ENCODE peak calls at places on chromosomes 12 and 14, in seven cellular contexts. A, S, P, D, U, K and Q are unnamed samples.

GRCh38 chr14:51581017-51581881 is 70.5 kb upstream of the FRMD6 start:
- DNase-seq in A (no peak), S (no peak), P (no peak), D (no peak), U (no peak), K (no peak), Q (no peak)

GRCh38 chr14:89429206-89430091 is 12.4 kb upstream of the FOXN3 start:
- DNase-seq in A (no peak), S (no peak), P (no peak), D (no peak), U (peak), K (peak), Q (peak)

GRCh38 chr12:97960741-97961608 is 498.4 kb downstream of the RMST start:
- DNase-seq in A (no peak), S (peak), P (peak), D (peak), U (peak), K (no peak), Q (peak)

GRCh38 chr12:62562892-62563291 is 96.3 kb downstream of the MON2 start:
- DNase-seq in A (no peak), S (no peak), P (no peak), D (no peak), U (no peak), K (no peak), Q (no peak)

GRCh38 chr14:58362798-58363412 is 32.8 kb upstream of the TOMM20L start:
- DNase-seq in A (no peak), S (no peak), P (peak), D (no peak), U (no peak), K (no peak), Q (peak)

GRCh38 chr14:71692496-71692895 is 239.7 kb upstream of the RGS6 start:
- DNase-seq in A (no peak), S (no peak), P (no peak), D (no peak), U (peak), K (no peak), Q (no peak)

GRCh38 chr12:51382173-51382572 is 9.0 kb downstream of the GALNT6 start:
- DNase-seq in A (no peak), S (no peak), P (no peak), D (no peak), U (peak), K (no peak), Q (no peak)

GRCh38 chr14:71933026-71933587 is 878 bp downstream of the RGS6 start:
- DNase-seq in A (no peak), S (peak), P (no peak), D (no peak), U (peak), K (no peak), Q (no peak)

GRCh38 chr12:77392467-77392866 is 327.1 kb upstream of the E2F7 start:
- DNase-seq in A (no peak), S (no peak), P (no peak), D (no peak), U (no peak), K (no peak), Q (no peak)

GRCh38 chr12:67645571-67645970 is 3.0 kb upstream of the DYRK2 start:
- DNase-seq in A (no peak), S (no peak), P (no peak), D (no peak), U (no peak), K (no peak), Q (no peak)

GRCh38 chr12:6062427-6063378 is 61.8 kb downstream of the VWF start:
- DNase-seq in A (no peak), S (peak), P (peak), D (peak), U (peak), K (no peak), Q (peak)

GRCh38 chr12:85951823-85952222 is 77.7 kb downstream of the NTS start:
- DNase-seq in A (no peak), S (no peak), P (peak), D (no peak), U (no peak), K (no peak), Q (no peak)

GRCh38 chr14:61558271-61558670 is 137.0 kb upstream of the HIF1A start:
- DNase-seq in A (peak), S (no peak), P (no peak), D (no peak), U (no peak), K (no peak), Q (no peak)

GRCh38 chr12:107477018-107477417 is 208.6 kb upstream of the PWP1 start:
- DNase-seq in A (no peak), S (no peak), P (no peak), D (no peak), U (no peak), K (no peak), Q (no peak)

GRCh38 chr12:124780336-124780735 is 83.3 kb downstream of the SCARB1 start:
- DNase-seq in A (no peak), S (no peak), P (no peak), D (no peak), U (no peak), K (no peak), Q (no peak)
- TF ChIP-seq CTCF in A (no peak), S (no peak), P (no peak), D (no peak), U (no peak), K (no peak), Q (no peak)

DNA sequence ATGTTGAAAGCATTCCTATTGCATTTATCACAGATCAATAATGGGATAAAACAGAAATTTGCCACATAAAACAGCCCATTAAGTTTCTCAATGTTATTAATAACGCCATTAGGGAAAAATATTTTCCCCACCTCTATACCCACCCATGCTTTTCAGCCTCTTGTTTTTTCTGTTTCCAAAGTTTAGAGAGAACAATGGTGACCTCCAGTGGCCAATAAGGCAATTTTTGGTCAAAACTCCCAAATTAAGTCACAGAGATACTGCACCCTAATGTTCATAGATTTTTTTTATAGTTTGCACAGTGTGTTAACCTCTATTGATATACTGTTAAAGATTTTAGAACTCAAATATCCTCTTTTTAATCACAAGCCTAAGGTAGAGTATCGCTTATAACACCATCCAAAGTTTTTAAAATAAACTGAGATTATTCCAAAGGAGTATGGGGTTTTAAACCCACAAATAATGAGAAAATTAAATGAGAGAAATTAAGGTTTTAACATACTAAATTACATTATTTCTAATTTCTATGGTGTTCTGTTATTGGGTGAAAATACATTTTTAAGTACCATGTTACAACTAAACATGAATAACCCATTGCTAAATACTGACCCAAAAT is 184.7 kb upstream of the DCN start:
- DNase-seq in A (no peak), S (no peak), P (peak), D (no peak), U (no peak), K (no peak), Q (peak)
- TF ChIP-seq CTCF in A (peak), S (peak), P (no peak), D (peak), U (peak), K (no peak), Q (peak)

GRCh38 chr12:129102233-129102632 is 249.0 kb downstream of the GLT1D1 start:
- DNase-seq in A (no peak), S (no peak), P (no peak), D (no peak), U (no peak), K (no peak), Q (no peak)
- TF ChIP-seq CTCF in A (no peak), S (no peak), P (no peak), D (no peak), U (no peak), K (no peak), Q (no peak)

GRCh38 chr12:12007001-12007712 is 63.6 kb upstream of the BCL2L14 start:
- DNase-seq in A (no peak), S (no peak), P (peak), D (no peak), U (no peak), K (no peak), Q (peak)

GRCh38 chr12:12008931-12009611 is 61.7 kb upstream of the BCL2L14 start:
- DNase-seq in A (no peak), S (peak), P (peak), D (no peak), U (peak), K (no peak), Q (peak)

GRCh38 chr12:12007713-12008231 is 63.0 kb upstream of the BCL2L14 start:
- DNase-seq in A (no peak), S (no peak), P (no peak), D (no peak), U (no peak), K (no peak), Q (no peak)

GRCh38 chr12:12010277-12011031 is 60.3 kb upstream of the BCL2L14 start:
- DNase-seq in A (peak), S (no peak), P (peak), D (no peak), U (peak), K (peak), Q (peak)

DNA sequence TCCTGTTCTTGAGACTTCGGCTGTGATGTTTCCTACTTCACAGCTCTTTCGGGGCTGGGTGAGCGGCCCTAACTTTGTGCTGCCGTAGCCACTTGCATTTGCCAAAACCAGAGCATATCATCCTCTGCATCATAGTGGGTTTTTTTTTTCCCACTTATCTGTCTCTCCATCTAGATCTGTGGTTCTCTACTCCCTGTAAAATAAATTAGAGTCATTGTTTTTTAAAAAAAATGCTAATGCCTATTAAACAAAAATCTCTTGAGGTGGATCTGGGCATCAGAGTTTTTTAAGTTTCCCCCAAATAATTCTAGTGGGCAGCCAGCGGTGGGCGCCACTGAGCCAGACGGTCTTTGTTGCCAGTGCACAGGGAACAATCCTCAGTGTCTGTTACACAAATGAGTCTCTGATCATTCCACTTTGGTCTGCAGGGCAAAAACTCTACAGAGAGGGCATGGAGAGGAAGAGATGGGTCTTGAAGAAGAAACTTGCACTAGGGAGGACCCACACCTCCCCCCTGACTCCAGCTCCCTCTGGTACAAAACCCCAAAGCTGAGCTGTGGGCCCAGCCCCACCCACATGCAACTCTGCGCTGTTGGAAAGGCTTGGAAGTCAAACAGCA is 62.4 kb upstream of the BCL2L14 start:
- DNase-seq in A (no peak), S (no peak), P (no peak), D (no peak), U (no peak), K (no peak), Q (no peak)
- TF ChIP-seq CTCF in A (peak), S (peak), P (peak), D (no peak), U (no peak), K (no peak), Q (peak)

DNA sequence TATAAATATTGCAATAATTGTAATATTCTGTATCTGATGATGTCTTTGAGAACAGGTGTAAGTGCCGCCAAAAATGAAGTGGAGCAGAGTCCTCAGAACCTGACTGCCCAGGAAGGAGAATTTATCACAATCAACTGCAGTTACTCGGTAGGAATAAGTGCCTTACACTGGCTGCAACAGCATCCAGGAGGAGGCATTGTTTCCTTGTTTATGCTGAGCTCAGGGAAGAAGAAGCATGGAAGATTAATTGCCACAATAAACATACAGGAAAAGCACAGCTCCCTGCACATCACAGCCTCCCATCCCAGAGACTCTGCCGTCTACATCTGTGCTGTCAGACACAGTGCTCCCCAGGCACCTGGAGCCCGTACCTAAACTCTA is 268.7 kb downstream of the DAD1 start:
- DNase-seq in A (no peak), S (no peak), P (no peak), D (no peak), U (no peak), K (no peak), Q (no peak)
- TF ChIP-seq CTCF in A (no peak), S (no peak), P (no peak), D (no peak), U (no peak), K (no peak), Q (no peak)

DNA sequence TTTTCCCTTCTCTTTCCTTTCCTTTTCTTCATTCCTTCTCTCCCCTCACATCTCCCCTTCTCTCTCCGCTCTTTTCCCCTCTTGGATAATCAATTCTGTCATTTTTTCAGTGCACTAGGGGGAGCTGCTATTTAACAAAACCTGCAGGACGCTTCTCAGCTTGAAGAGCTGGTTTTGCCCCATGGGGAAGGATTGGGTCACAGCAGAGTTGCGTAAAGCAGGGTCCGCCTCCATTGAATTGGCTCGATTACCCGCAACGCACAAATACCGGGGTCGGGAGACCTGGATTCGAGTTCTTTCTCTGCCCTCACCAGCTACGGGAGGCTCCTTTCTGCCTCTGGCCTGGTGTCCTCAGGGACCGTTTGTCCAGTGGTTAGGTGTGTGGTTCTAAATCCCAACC is 42.1 kb upstream of the CHGA start:
- DNase-seq in A (peak), S (no peak), P (no peak), D (no peak), U (no peak), K (no peak), Q (no peak)
- TF ChIP-seq CTCF in A (peak), S (no peak), P (no peak), D (no peak), U (peak), K (no peak), Q (peak)